ENCODE peak calls at places on chromosomes 13 and 19, in five cellular contexts. L is ovary, R is astrocyte of the spinal cord, W is aorta, I is lower lobe of right lung. Y is an unnamed sample.

GRCh38 chr13:111395511-111396393 is 75.3 kb downstream of the TEX29 start:
- DNase-seq in L (no peak), R (no peak), W (peak), I (no peak), Y (no peak)

GRCh38 chr13:113632706-113633484 is 25.1 kb downstream of the ATP4B start:
- DNase-seq in L (peak), R (no peak), W (peak), I (peak), Y (no peak)

GRCh38 chr19:16445238-16446107 is 26.3 kb downstream of the EPS15L1 start:
- DNase-seq in L (no peak), R (peak), W (no peak), I (no peak), Y (peak)

GRCh38 chr13:96053003-96053703 is at the start of gene UGGT2:
- DNase-seq in L (peak), R (peak), W (peak), I (peak), Y (peak)

GRCh38 chr19:57655443-57655842 is 13.3 kb upstream of the ZSCAN4 start:
- DNase-seq in L (no peak), R (no peak), W (no peak), I (no peak), Y (no peak)

GRCh38 chr13:69948016-69948415 is 159.6 kb upstream of the ATXN8OS start:
- DNase-seq in L (no peak), R (no peak), W (no peak), I (no peak), Y (no peak)

GRCh38 chr19:55310498-55310897 is 14.6 kb downstream of the TMEM150B start:
- DNase-seq in L (no peak), R (no peak), W (no peak), I (no peak), Y (no peak)

GRCh38 chr13:109776575-109776974 is 9.8 kb downstream of the IRS2 start:
- DNase-seq in L (no peak), R (peak), W (no peak), I (no peak), Y (no peak)

GRCh38 chr13:79386125-79386822 is 19.8 kb downstream of the RBM26 start:
- DNase-seq in L (no peak), R (no peak), W (no peak), I (no peak), Y (no peak)

GRCh38 chr13:110475550-110476219 is 85.8 kb downstream of the RAB20 start:
- DNase-seq in L (no peak), R (no peak), W (no peak), I (peak), Y (no peak)

GRCh38 chr13:44796597-44797517 is 192.4 kb downstream of the NUFIP1 start:
- DNase-seq in L (no peak), R (no peak), W (no peak), I (no peak), Y (no peak)

GRCh38 chr13:24348385-24348784 is 39.0 kb downstream of the C1QTNF9 start:
- DNase-seq in L (no peak), R (no peak), W (no peak), I (no peak), Y (no peak)

GRCh38 chr19:2050991-2051770 is at the start of gene MKNK2:
- DNase-seq in L (peak), R (peak), W (peak), I (peak), Y (no peak)

GRCh38 chr19:6482343-6482686 is 728 bp upstream of the DENND1C start:
- DNase-seq in L (no peak), R (no peak), W (no peak), I (no peak), Y (no peak)

GRCh38 chr19:6480843-6481415 is 658 bp downstream of the DENND1C start:
- DNase-seq in L (no peak), R (no peak), W (no peak), I (no peak), Y (no peak)

GRCh38 chr19:6479836-6480398 is 1.7 kb downstream of the DENND1C start:
- DNase-seq in L (no peak), R (no peak), W (no peak), I (no peak), Y (no peak)

GRCh38 chr19:6483235-6483634 is 1.6 kb upstream of the DENND1C start:
- DNase-seq in L (no peak), R (no peak), W (no peak), I (no peak), Y (no peak)

DNA sequence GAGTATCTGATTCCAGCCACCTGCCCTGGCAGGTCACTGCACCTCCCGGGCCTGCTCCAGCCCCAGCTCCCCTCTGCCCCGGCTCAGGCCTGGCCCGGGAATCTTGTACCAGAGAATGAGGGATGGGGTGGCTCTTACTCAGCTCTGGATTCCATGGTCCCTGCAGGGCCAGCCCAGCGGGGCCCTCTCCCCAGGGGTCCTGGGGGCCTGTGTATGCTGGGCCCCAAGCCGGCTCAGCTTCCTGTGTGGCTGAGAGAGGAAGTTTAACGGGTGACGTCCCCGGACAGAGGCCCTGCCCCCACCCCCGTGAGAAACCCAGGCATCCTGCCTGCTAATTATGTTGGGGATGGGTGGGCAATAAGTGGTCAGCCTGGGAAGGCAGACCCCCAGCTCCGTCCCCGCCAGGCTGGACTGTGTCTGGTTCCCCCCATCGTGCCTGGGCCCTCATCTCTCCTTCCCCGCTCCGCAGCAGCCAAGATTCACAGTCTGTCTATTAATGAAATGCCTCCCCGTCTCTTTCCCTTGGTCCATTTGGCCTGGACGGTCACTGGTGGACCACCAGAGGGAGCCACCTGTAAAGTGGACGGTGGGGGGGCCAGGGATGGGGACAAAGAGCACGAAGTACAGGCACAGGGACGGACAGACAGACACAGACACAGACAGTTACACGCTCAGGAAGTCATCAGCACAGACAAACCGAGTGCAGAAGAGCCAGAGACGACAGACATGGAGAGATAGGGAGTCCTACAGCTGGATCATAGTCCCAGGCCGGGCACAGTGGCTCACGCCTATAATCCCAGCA is at the start of gene DENND1C:
- DNase-seq in L (no peak), R (no peak), W (no peak), I (peak), Y (no peak)
- H3K4me3 ChIP-seq in L (no peak), R (no peak), W (no peak), I (peak), Y (no peak)

GRCh38 chr13:101326710-101327109 is 89.6 kb downstream of the NALCN start:
- DNase-seq in L (peak), R (no peak), W (no peak), I (no peak), Y (no peak)

GRCh38 chr13:101332583-101332982 is 83.7 kb downstream of the NALCN start:
- DNase-seq in L (no peak), R (no peak), W (no peak), I (no peak), Y (no peak)

GRCh38 chr13:101327844-101328243 is 88.5 kb downstream of the NALCN start:
- DNase-seq in L (no peak), R (no peak), W (no peak), I (no peak), Y (no peak)

DNA sequence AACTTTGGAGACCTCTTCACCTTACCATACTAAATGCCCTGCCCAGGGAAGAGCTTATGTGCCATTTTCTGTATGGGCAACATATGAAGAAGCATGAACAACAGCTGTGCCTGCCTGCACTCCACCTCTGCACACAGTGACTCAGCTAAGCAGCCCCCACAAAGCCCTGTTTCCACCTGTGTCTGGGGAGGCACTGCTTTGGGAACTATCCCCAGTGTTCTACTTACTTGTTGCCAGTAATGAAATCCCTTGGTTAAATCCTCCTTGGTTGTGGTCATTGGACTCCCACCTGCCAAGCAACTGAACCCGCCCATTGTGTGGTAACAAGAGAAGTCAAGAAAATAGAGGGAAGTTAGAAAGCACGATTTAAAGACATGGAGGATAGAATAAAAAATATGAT is 84.6 kb downstream of the NALCN start:
- DNase-seq in L (no peak), R (no peak), W (no peak), I (no peak), Y (no peak)
- H3K4me3 ChIP-seq in L (no peak), R (no peak), W (no peak), I (no peak), Y (no peak)

GRCh38 chr19:13037161-13037560 is 41.9 kb downstream of the NFIX start:
- DNase-seq in L (no peak), R (peak), W (peak), I (no peak), Y (no peak)

GRCh38 chr19:13038306-13039210 is 43.3 kb downstream of the NFIX start:
- DNase-seq in L (no peak), R (no peak), W (no peak), I (no peak), Y (no peak)

GRCh38 chr19:13036366-13036976 is 41.2 kb downstream of the NFIX start:
- DNase-seq in L (no peak), R (peak), W (peak), I (peak), Y (no peak)

GRCh38 chr19:13039211-13039789 is 44.0 kb downstream of the NFIX start:
- DNase-seq in L (no peak), R (no peak), W (no peak), I (no peak), Y (no peak)

GRCh38 chr19:13037718-13038117 is 42.4 kb downstream of the NFIX start:
- DNase-seq in L (no peak), R (no peak), W (no peak), I (no peak), Y (no peak)
- H3K4me3 ChIP-seq in L (no peak), R (no peak), W (no peak), I (no peak), Y (no peak)

DNA sequence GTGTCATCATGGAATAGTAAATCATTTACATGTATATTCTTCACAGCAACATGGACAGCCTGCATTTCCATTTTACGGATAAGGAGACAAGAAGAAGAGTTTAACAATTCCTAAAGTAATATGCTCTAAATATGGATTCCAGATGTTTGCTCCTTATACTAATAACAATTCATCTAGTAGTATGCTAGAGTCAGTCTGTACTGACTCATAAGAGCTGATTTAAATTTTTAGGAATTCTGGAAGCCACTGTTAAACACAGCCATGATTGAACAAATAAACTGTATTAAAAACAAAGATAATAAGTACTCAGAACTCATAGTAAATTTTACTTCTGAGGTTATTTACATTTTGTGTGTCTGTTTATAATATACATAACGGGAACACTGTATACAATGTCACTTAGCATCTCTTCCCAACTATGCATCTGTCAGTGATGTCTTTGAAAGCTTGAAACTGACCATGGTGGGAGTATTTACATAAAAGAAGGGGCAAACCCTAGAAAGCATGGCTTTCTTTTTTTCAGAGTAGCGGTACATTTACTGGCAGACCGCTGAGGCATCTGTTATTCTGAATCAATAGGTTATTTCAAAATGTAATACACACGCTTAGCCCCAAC is 13.0 kb downstream of the ZC3H13 start:
- DNase-seq in L (no peak), R (no peak), W (no peak), I (no peak), Y (no peak)
- H3K4me3 ChIP-seq in L (no peak), R (no peak), W (no peak), I (no peak), Y (no peak)

GRCh38 chr19:46913852-46914430 is 53.1 kb downstream of the ARHGAP35 start:
- DNase-seq in L (no peak), R (peak), W (no peak), I (no peak), Y (no peak)
- H3K4me3 ChIP-seq in L (no peak), R (no peak), W (no peak), I (no peak), Y (no peak)

GRCh38 chr13:42380420-42381164 is 108.6 kb downstream of the AKAP11 start:
- DNase-seq in L (no peak), R (no peak), W (no peak), I (no peak), Y (no peak)
- H3K4me3 ChIP-seq in L (no peak), R (no peak), W (no peak), I (no peak), Y (no peak)

GRCh38 chr19:6588508-6589345 is 2.2 kb downstream of the CD70 start:
- DNase-seq in L (no peak), R (no peak), W (no peak), I (no peak), Y (no peak)
- H3K4me3 ChIP-seq in L (no peak), R (peak), W (no peak), I (no peak), Y (no peak)

GRCh38 chr13:25899952-25900351 is 151.9 kb downstream of the SHISA2 start:
- DNase-seq in L (no peak), R (no peak), W (no peak), I (no peak), Y (no peak)

GRCh38 chr13:25901460-25902376 is 150.1 kb downstream of the SHISA2 start:
- DNase-seq in L (no peak), R (peak), W (no peak), I (no peak), Y (peak)

GRCh38 chr13:25898991-25899390 is 152.8 kb downstream of the SHISA2 start:
- DNase-seq in L (no peak), R (no peak), W (no peak), I (no peak), Y (no peak)

GRCh38 chr13:25902946-25903345 is 148.9 kb downstream of the SHISA2 start:
- DNase-seq in L (no peak), R (no peak), W (no peak), I (no peak), Y (no peak)

DNA sequence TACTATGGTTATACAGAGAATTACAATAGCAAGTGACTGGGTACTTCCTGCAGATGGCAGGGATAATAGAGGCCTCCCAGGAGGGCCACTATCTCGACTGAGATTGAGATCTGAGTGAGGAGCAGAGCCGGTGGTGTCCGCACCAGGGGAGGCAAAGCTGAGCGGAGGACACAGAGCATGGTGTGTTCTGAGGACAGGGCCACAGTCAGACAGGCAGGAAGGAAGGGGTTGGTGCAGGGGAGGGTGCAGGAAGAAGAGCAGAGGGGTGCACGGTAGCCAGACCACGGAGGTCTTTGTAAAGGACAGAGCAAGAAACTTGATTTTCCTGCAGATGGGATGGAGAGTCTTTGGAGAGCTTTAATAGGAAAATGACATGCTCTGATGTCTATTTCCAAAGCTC is 152.4 kb downstream of the SHISA2 start:
- DNase-seq in L (no peak), R (no peak), W (no peak), I (no peak), Y (no peak)
- H3K4me3 ChIP-seq in L (no peak), R (no peak), W (no peak), I (no peak), Y (no peak)

GRCh38 chr13:105936816-105937215 is 598.6 kb downstream of the EFNB2 start:
- DNase-seq in L (no peak), R (peak), W (no peak), I (no peak), Y (no peak)
- H3K4me3 ChIP-seq in L (no peak), R (no peak), W (no peak), I (no peak), Y (no peak)

DNA sequence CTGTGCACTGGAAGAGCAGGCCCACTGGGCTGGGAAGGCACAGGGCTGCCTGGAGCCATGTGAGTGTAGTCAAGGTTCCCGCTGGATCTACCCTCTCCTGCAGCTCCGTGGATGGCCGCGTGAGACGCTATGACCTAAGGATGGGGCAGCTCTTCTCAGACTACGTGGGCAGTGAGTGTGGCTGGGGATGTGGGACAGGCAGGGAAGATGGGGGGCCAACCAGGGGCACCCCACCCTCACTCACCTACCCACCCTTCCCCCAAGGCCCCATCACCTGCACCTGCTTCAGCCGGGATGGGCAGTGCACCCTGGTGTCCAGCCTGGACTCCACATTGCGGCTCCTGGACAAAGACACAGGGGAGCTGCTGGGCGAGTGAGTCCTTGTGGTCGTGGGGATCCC is 6.1 kb downstream of the WDR83 start:
- DNase-seq in L (no peak), R (no peak), W (no peak), I (no peak), Y (no peak)
- H3K4me3 ChIP-seq in L (no peak), R (no peak), W (no peak), I (no peak), Y (no peak)